ENCODE peak calls at places on chromosomes 6 and 20, in four cellular contexts. N, T, B and H are unnamed samples.

GRCh38 chr6:137782166-137783039 is 84.7 kb upstream of the TNFAIP3 start:
- DNase-seq in N (no peak), T (no peak), B (no peak), H (no peak)

GRCh38 chr6:79750806-79751205 is 119.7 kb downstream of the SH3BGRL2 start:
- DNase-seq in N (no peak), T (no peak), B (no peak), H (no peak)

GRCh38 chr20:9311132-9311531 is 203.3 kb upstream of the LAMP5 start:
- DNase-seq in N (no peak), T (no peak), B (no peak), H (no peak)

GRCh38 chr6:170415318-170415717 is 108.8 kb downstream of the FAM120B start:
- DNase-seq in N (no peak), T (no peak), B (no peak), H (no peak)

GRCh38 chr20:14860410-14860814 is 523.0 kb upstream of the FLRT3 start:
- DNase-seq in N (no peak), T (no peak), B (peak), H (no peak)

GRCh38 chr6:112031956-112032355 is 21.9 kb upstream of the CCN6 start:
- DNase-seq in N (no peak), T (no peak), B (no peak), H (no peak)

GRCh38 chr6:157317129-157317814 is 6.0 kb downstream of the TMEM242 start:
- DNase-seq in N (no peak), T (peak), B (no peak), H (peak)

GRCh38 chr6:10518461-10519216 is 2.5 kb upstream of the GCNT2 start:
- DNase-seq in N (no peak), T (peak), B (no peak), H (no peak)

GRCh38 chr6:3841711-3842565 is 7.2 kb upstream of the FAM50B start:
- DNase-seq in N (no peak), T (peak), B (no peak), H (peak)

GRCh38 chr20:10467985-10468845 is 33.1 kb downstream of the SLX4IP start:
- DNase-seq in N (no peak), T (no peak), B (no peak), H (no peak)

GRCh38 chr20:46192376-46192944 is 74.3 kb downstream of the CD40 start:
- DNase-seq in N (no peak), T (no peak), B (no peak), H (no peak)

GRCh38 chr6:118401325-118401998 is 146.6 kb upstream of the PLN start:
- DNase-seq in N (no peak), T (no peak), B (peak), H (no peak)

GRCh38 chr6:149136273-149136912 is 181.1 kb upstream of the TAB2 start:
- DNase-seq in N (no peak), T (no peak), B (no peak), H (no peak)

GRCh38 chr6:141510803-141511202 is 621.9 kb upstream of the GJE1 start:
- DNase-seq in N (no peak), T (no peak), B (no peak), H (no peak)

GRCh38 chr20:22863881-22864280 is 171.2 kb upstream of the SSTR4 start:
- DNase-seq in N (no peak), T (no peak), B (no peak), H (no peak)

GRCh38 chr6:14270925-14271791 is 153.6 kb downstream of the CD83 start:
- DNase-seq in N (no peak), T (no peak), B (no peak), H (peak)

GRCh38 chr6:87661016-87661415 is 41.0 kb downstream of the AKIRIN2 start:
- DNase-seq in N (no peak), T (peak), B (no peak), H (peak)

GRCh38 chr20:34538671-34539123 is 19.8 kb upstream of the MAP1LC3A start:
- DNase-seq in N (peak), T (peak), B (peak), H (peak)

GRCh38 chr6:156832166-156832743 is 55.1 kb downstream of the ARID1B start:
- DNase-seq in N (no peak), T (peak), B (peak), H (no peak)

GRCh38 chr6:12245763-12246720 is 44.1 kb upstream of the EDN1 start:
- DNase-seq in N (no peak), T (peak), B (no peak), H (no peak)

GRCh38 chr6:105786890-105787655 is 299.1 kb upstream of the PRDM1 start:
- DNase-seq in N (no peak), T (no peak), B (no peak), H (no peak)

GRCh38 chr6:17828149-17828548 is 121.4 kb upstream of the NUP153 start:
- DNase-seq in N (no peak), T (no peak), B (no peak), H (no peak)

GRCh38 chr20:50111120-50111828 is 1.7 kb downstream of the UBE2V1 start:
- DNase-seq in N (no peak), T (peak), B (no peak), H (no peak)

GRCh38 chr6:126293891-126294524 is 45.9 kb upstream of the CENPW start:
- DNase-seq in N (no peak), T (no peak), B (no peak), H (no peak)

GRCh38 chr6:6910734-6911295 is 196.9 kb upstream of the RREB1 start:
- DNase-seq in N (no peak), T (no peak), B (no peak), H (no peak)

GRCh38 chr6:37709932-37710565 is 12.4 kb upstream of the MDGA1 start:
- DNase-seq in N (no peak), T (no peak), B (no peak), H (no peak)

GRCh38 chr20:59575653-59576052 is 28.7 kb upstream of the PHACTR3 start:
- DNase-seq in N (no peak), T (no peak), B (no peak), H (no peak)

GRCh38 chr6:135970750-135971149 is 119.2 kb downstream of the PDE7B start:
- DNase-seq in N (no peak), T (no peak), B (no peak), H (no peak)

GRCh38 chr20:8693709-8694108 is 375.2 kb upstream of the PLCB4 start:
- DNase-seq in N (no peak), T (peak), B (no peak), H (peak)

GRCh38 chr20:33459599-33459998 is 16.0 kb upstream of the SNTA1 start:
- DNase-seq in N (no peak), T (no peak), B (no peak), H (no peak)

GRCh38 chr6:144922120-144922722 is 637.1 kb downstream of the UTRN start:
- DNase-seq in N (no peak), T (no peak), B (no peak), H (peak)

GRCh38 chr20:62482136-62482833 is 6.5 kb upstream of the GATA5 start:
- DNase-seq in N (no peak), T (no peak), B (no peak), H (no peak)

GRCh38 chr20:46512943-46513844 is at the start of gene ZNF334:
- DNase-seq in N (peak), T (peak), B (peak), H (no peak)

GRCh38 chr20:3367125-3367524 is 40.3 kb downstream of the DNAAF9 start:
- DNase-seq in N (no peak), T (no peak), B (no peak), H (no peak)